ENCODE peak calls at places on chromosomes 16 and 17, in four cellular contexts. R is ovary, E is transverse colon, U is GM12878. X is an unnamed sample.

GRCh38 chr16:610513-611381 is 20.0 kb upstream of the WFIKKN1 start:
- DNase-seq in R (peak), E (peak), U (no peak), X (peak)

GRCh38 chr17:40598021-40598927 is 33.0 kb upstream of the CCR7 start:
- DNase-seq in R (no peak), E (no peak), U (no peak), X (no peak)

GRCh38 chr17:71118039-71118438 is 948.7 kb downstream of the KCNJ2 start:
- DNase-seq in R (no peak), E (no peak), U (no peak), X (no peak)

GRCh38 chr16:57614546-57615343 is 13.7 kb upstream of the ADGRG1 start:
- DNase-seq in R (peak), E (no peak), U (no peak), X (peak)

GRCh38 chr16:84735846-84736586 is 36.2 kb downstream of the USP10 start:
- DNase-seq in R (no peak), E (peak), U (no peak), X (peak)

GRCh38 chr16:11716330-11716729 is 26.3 kb downstream of the TXNDC11 start:
- DNase-seq in R (no peak), E (no peak), U (no peak), X (no peak)

GRCh38 chr16:64626771-64627170 is 495.1 kb downstream of the CDH11 start:
- DNase-seq in R (no peak), E (no peak), U (no peak), X (no peak)

GRCh38 chr16:57566436-57566835 is 24.0 kb downstream of the ADGRG5 start:
- DNase-seq in R (no peak), E (no peak), U (no peak), X (no peak)

GRCh38 chr17:64081802-64082799 is 47.8 kb downstream of the ERN1 start:
- DNase-seq in R (no peak), E (peak), U (peak), X (no peak)

GRCh38 chr17:59683283-59683682 is 23.9 kb downstream of the PTRH2 start:
- DNase-seq in R (no peak), E (no peak), U (no peak), X (no peak)

GRCh38 chr17:8225813-8226535 is 15.6 kb upstream of the AURKB start:
- DNase-seq in R (peak), E (peak), U (peak), X (peak)

GRCh38 chr17:44757918-44758413 is 822 bp upstream of the ADAM11 start:
- DNase-seq in R (no peak), E (no peak), U (no peak), X (no peak)

GRCh38 chr17:19660219-19660870 is 11.8 kb downstream of the ALDH3A2 start:
- DNase-seq in R (no peak), E (no peak), U (no peak), X (no peak)

GRCh38 chr17:74842146-74842598 is 17.5 kb downstream of the GRIN2C start:
- DNase-seq in R (no peak), E (no peak), U (no peak), X (no peak)

GRCh38 chr16:30053376-30054015 is 12.1 kb upstream of the ALDOA start:
- DNase-seq in R (no peak), E (no peak), U (no peak), X (no peak)

GRCh38 chr16:88508868-88509748 is 56.0 kb downstream of the ZFPM1 start:
- DNase-seq in R (no peak), E (peak), U (no peak), X (peak)

GRCh38 chr16:24980077-24980793 is 34.9 kb downstream of the ARHGAP17 start:
- DNase-seq in R (no peak), E (no peak), U (peak), X (no peak)

GRCh38 chr16:47644166-47644565 is 183.0 kb downstream of the PHKB start:
- DNase-seq in R (no peak), E (no peak), U (no peak), X (peak)

GRCh38 chr16:12153662-12154061 is 177.1 kb downstream of the SNX29 start:
- DNase-seq in R (no peak), E (no peak), U (no peak), X (no peak)

GRCh38 chr17:29577009-29577777 is 8.7 kb downstream of the TP53I13 start:
- DNase-seq in R (no peak), E (no peak), U (no peak), X (no peak)

GRCh38 chr17:83077411-83077810 is 2.0 kb upstream of the METRNL start:
- DNase-seq in R (no peak), E (no peak), U (no peak), X (peak)

GRCh38 chr17:83075270-83075880 is 4.0 kb upstream of the METRNL start:
- DNase-seq in R (no peak), E (no peak), U (no peak), X (no peak)

GRCh38 chr17:83074696-83075223 is 4.6 kb upstream of the METRNL start:
- DNase-seq in R (no peak), E (no peak), U (no peak), X (no peak)

GRCh38 chr17:83078378-83079339 is 750 bp upstream of the METRNL start:
- DNase-seq in R (peak), E (no peak), U (no peak), X (no peak)

GRCh38 chr17:83076930-83077329 is 2.5 kb upstream of the METRNL start:
- DNase-seq in R (no peak), E (no peak), U (no peak), X (no peak)
- TF ChIP-seq CTCF in R (no peak), E (peak), U (peak), X (no peak)

GRCh38 chr16:86459266-86459665 is 51.1 kb upstream of the FOXF1 start:
- DNase-seq in R (no peak), E (no peak), U (no peak), X (no peak)

GRCh38 chr16:86461037-86461436 is 49.3 kb upstream of the FOXF1 start:
- DNase-seq in R (no peak), E (no peak), U (no peak), X (no peak)

GRCh38 chr16:86465434-86465833 is 44.9 kb upstream of the FOXF1 start:
- DNase-seq in R (no peak), E (no peak), U (no peak), X (no peak)

GRCh38 chr16:86464044-86464443 is 46.3 kb upstream of the FOXF1 start:
- DNase-seq in R (no peak), E (no peak), U (no peak), X (no peak)

DNA sequence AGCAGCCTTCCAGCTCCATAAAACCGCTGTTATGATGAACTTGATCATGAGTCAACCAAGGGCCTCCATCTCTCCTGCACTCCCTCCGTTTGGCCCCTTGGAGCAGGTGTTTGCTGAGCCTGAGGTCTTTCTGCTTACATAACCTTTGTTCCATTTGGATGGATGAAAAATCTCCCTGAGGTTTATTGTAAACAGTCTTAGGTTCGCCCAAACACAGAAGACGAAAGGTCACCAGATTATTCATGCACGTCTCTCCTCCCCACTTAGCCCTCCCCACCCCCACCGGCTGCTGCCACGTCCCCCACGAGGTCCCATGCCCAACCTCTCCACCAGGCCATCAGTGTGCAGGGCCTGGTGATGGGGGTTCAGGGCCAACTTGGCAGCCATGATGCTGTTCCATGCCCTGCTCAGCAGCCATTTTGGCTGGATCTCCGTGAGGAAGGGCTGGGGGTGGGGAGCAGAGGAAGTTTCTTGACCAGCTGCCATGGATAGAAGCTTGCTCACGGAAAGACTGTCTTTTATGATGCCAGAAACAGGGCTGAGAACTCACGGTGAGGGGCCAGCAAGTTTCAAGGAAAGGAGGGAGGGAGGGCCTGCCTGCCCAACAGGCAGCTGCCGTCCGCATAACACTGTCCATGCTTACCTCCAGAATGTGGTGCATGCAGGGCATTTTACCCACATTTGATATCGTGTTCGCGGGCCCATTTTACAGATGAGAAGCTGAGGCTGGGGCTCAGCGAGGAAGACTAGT is 47.8 kb upstream of the FOXF1 start:
- DNase-seq in R (no peak), E (peak), U (no peak), X (no peak)
- TF ChIP-seq EP300 in R (no peak), E (peak), U (no peak), X (peak)

DNA sequence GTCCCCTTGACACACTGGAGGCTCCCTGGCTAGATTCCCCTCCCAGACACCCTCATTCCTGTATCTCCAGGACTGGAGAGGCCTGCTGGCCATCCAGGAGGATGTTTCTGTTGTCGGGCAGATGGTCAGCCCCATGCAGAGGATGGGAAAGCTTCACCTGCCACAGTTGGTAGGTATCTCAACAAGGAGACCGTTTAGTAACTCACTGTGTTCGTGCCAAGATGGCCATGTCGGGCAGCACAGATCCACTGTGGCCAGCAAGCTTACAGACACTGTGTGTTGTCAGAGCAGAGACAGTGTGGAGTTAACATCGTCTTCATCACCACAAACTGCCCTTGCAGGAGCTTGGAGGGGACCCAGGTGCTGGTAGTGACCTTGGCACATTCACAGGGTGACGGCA is 390.9 kb downstream of the SEC14L1 start:
- DNase-seq in R (no peak), E (no peak), U (no peak), X (no peak)
- TF ChIP-seq CTCF in R (no peak), E (no peak), U (no peak), X (no peak)

DNA sequence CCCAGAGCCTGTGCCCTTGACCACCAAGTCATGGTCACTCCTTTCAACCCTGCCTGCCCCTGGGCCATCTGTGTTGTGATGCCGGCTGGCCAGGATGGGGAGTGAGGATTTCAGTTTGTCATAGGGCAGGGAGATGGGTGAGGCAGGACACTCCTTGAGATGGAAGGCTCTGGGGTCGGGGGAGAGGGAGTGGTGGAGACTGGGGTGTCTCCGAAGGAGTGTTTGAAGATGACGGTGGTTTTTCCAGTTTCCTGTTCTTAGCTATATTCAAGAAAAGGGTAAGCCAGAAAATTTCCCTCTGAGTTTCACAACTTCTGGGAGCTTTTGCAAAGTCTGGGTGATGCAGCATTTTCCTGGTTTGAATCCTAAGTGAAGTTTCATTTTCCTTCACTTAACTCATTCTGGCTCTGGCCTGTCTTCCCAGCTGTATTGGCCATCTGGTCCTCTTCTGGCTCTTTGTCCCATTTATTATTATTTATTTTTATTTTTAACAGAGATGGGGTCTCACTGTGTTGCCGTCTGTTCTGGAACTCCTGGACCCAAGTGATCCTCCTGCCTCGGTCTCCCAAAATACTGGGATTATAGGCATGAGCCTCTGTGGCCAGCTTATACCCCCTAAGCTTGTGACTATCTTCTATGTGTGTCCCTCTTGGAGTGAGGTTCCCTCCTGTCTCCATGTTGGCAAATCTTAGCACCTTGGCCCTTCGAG is 27.7 kb downstream of the ABCC1 start:
- DNase-seq in R (peak), E (no peak), U (no peak), X (no peak)
- TF ChIP-seq EP300 in R (no peak), E (no peak), U (no peak), X (no peak)

DNA sequence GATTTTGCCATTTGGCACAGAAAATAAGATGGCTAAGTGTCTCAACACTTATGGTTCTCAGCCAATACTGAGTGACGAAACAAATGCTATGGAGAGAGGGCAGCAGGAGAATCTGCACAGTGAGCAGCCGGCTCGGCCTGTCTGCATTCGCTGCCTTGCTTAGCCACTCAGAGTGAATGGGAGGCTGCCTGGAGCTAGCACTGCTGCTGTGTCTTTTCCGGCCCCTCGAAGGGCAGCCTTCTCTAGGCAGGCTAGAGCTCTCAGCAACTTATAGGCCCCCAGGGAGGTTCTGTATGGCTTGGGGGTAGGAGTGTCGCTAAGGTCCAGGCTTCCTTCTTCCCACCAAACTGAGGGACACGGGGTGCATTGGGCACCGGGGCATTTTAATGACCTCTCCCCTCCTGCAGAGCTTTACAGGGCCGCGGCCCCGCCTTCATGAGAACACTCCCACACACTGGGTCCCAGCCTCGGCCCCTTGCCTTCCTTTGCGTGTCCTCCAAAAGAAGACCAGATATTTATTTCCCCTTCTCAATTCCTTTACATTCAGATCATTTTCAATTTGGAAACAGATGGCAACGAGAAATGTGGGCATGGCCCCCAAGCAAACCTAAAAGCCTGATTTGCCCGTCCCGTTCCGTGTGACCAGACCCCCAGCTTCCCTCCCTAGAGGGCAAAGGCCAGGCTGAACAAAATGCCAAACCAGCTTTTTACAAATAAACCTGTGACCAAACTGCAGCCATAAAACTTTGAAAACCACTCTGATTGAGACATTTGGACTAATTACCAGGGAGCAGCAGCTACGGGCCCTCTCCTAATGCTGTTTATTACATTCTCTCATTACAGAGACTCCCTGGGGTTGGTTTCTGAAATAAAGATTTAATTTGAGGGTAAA is 670.9 kb downstream of the TOX3 start:
- DNase-seq in R (no peak), E (no peak), U (no peak), X (no peak)
- TF ChIP-seq CTCF in R (no peak), E (no peak), U (no peak), X (no peak)

GRCh38 chr16:2009791-2010510 is at the start of gene ZNF598:
- DNase-seq in R (peak), E (peak), U (no peak), X (peak)
- TF ChIP-seq EP300 in R (no peak), E (no peak), U (no peak), X (peak)

DNA sequence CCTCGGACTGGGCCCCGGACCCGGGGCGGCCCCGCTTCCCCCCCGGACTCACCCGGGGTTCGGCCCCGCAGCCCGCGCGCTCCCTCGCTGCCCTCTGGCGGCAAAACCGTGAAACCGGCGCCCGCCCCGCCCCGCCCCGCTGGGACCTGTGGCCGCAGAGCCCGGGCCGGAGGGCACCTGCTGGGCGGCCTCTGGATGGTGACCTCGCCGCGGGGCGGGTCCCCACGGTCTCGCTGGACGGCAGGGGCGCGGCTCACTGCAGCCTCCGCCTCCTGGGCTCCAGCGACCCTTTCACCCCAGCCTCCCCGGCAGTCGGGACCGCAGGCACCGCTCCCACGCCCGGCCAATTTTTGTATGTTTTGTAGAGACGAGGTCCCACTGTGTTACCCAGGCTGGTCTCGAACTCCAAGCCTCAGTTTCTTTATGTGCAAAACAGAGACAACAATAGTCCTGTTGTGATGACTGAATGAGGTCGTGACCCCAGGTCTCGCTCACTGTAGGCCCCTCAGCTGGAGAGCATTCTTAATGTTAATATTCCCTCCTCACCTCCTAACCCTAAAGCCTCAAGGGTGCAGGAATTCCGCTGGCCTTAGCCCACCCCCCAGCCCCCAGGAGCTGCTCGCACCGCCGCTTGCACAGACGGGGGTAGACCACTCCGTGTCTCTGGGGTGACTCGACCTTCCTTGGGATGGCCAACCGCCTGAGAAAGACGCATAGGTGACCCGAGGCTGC is 33.7 kb upstream of the RPH3AL start:
- DNase-seq in R (peak), E (peak), U (no peak), X (peak)
- TF ChIP-seq CTCF in R (peak), E (peak), U (peak), X (peak)

X was measured in stomach.